ENCODE peak calls at places on chromosomes 16 and 17, in six cellular contexts. I is GM23248, N is PC-3, M is HCT116, S is neural progenitor cell, Y is SK-N-SH. T is an unnamed sample. For H3K79me2, the result is how much of the 10 kb centered on the place peaks cover.

GRCh38 chr16:88856122-88856827 is 472 bp downstream of the GALNS start:
- DNase-seq in I (peak), N (no peak), M (no peak), S (peak), Y (no peak), T (no peak)

GRCh38 chr17:31788956-31789355 is 70.1 kb downstream of the COPRS start:
- DNase-seq in I (peak), N (no peak), M (no peak), S (no peak), Y (no peak), T (no peak)

GRCh38 chr16:50302472-50303005 is 36.2 kb downstream of the ADCY7 start:
- DNase-seq in I (no peak), N (no peak), M (no peak), S (no peak), Y (peak), T (no peak)

GRCh38 chr16:62540496-62540895 is 504.3 kb upstream of the CDH8 start:
- DNase-seq in I (no peak), N (no peak), M (no peak), S (no peak), Y (no peak), T (no peak)

GRCh38 chr17:50686494-50687199 is 21.1 kb downstream of the ANKRD40 start:
- DNase-seq in I (peak), N (peak), M (peak), S (no peak), Y (no peak), T (no peak)

GRCh38 chr16:70808371-70808770 is 7.4 kb upstream of the VAC14 start:
- DNase-seq in I (no peak), N (peak), M (no peak), S (no peak), Y (no peak), T (no peak)

GRCh38 chr16:77131398-77131797 is 59.6 kb upstream of the MON1B start:
- DNase-seq in I (no peak), N (no peak), M (no peak), S (no peak), Y (peak), T (no peak)

GRCh38 chr16:67552476-67552875 is 9.8 kb upstream of the CTCF start:
- DNase-seq in I (no peak), N (no peak), M (no peak), S (no peak), Y (no peak), T (peak)

GRCh38 chr17:47917581-47917980 is 21.5 kb downstream of the SP2 start:
- DNase-seq in I (no peak), N (no peak), M (no peak), S (no peak), Y (no peak), T (no peak)

GRCh38 chr16:48441863-48442279 is 56.7 kb upstream of the SIAH1 start:
- DNase-seq in I (no peak), N (peak), M (no peak), S (no peak), Y (no peak), T (no peak)

GRCh38 chr17:28644782-28645575 is at the start of gene BLTP2:
- DNase-seq in I (peak), N (peak), M (peak), S (peak), Y (peak), T (peak)

GRCh38 chr16:79100456-79100855 is 500.1 kb downstream of the MAF start:
- DNase-seq in I (no peak), N (no peak), M (no peak), S (no peak), Y (no peak), T (no peak)

GRCh38 chr16:89039756-89040155 is 53.9 kb upstream of the ACSF3 start:
- DNase-seq in I (no peak), N (no peak), M (no peak), S (no peak), Y (no peak), T (no peak)

GRCh38 chr17:703081-703875 is 11.4 kb downstream of the VPS53 start:
- DNase-seq in I (no peak), N (no peak), M (no peak), S (no peak), Y (no peak), T (no peak)

GRCh38 chr16:83200005-83200779 is 573.4 kb downstream of the CDH13 start:
- DNase-seq in I (peak), N (peak), M (no peak), S (peak), Y (no peak), T (no peak)

GRCh38 chr17:50043290-50044148 is 12.4 kb upstream of the ITGA3 start:
- DNase-seq in I (peak), N (peak), M (no peak), S (no peak), Y (no peak), T (no peak)

GRCh38 chr16:7025616-7026190 is 306.9 kb upstream of the RBFOX1 start:
- DNase-seq in I (peak), N (peak), M (no peak), S (peak), Y (peak), T (peak)

GRCh38 chr17:68133370-68134045 is 98.0 kb downstream of the KPNA2 start:
- DNase-seq in I (no peak), N (no peak), M (no peak), S (peak), Y (no peak), T (no peak)

GRCh38 chr17:35371934-35372333 is 1.5 kb downstream of the SLFN11 start:
- DNase-seq in I (no peak), N (no peak), M (no peak), S (no peak), Y (no peak), T (no peak)

DNA sequence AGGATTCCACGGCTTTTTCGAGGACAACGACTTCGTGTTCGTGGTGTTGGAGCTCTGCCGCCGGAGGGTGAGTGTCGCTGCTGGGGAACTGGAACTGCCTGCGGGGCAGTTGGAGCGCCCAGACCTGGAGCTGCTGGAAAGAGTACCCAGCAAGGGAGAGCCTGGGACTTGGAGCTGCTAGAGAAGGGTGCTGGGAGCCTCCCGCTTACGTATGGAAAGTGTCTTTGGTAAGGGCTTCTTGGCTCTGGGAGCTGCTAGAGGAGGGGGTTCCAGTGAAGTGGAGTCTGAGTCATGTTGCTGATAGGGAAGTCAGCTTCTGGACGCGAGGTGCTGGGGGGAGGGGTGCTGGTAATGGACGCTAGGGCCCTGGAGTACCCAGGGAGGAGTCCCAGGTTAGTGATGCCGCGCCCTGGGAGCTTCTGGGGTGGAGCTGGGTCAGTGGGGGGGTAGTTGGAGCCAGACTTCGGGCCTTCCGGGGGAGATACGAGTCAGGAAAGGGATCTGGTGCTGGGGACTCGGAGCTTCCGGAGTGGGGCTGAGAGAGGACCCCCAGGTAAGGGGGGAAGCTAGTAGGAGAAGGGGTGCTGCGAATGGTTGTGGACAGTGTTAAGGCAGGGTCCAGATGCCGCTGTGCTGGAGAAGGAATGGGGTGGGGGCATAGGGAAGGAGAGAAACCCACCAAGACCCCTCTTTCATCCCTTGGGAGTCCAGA is 741 bp downstream of the PLK1 start:
- DNase-seq in I (no peak), N (peak), M (no peak), S (peak), Y (peak), T (peak)
- H3K9ac ChIP-seq in I (peak), N (peak), M (peak), S (peak), Y (peak), T (peak)

DNA sequence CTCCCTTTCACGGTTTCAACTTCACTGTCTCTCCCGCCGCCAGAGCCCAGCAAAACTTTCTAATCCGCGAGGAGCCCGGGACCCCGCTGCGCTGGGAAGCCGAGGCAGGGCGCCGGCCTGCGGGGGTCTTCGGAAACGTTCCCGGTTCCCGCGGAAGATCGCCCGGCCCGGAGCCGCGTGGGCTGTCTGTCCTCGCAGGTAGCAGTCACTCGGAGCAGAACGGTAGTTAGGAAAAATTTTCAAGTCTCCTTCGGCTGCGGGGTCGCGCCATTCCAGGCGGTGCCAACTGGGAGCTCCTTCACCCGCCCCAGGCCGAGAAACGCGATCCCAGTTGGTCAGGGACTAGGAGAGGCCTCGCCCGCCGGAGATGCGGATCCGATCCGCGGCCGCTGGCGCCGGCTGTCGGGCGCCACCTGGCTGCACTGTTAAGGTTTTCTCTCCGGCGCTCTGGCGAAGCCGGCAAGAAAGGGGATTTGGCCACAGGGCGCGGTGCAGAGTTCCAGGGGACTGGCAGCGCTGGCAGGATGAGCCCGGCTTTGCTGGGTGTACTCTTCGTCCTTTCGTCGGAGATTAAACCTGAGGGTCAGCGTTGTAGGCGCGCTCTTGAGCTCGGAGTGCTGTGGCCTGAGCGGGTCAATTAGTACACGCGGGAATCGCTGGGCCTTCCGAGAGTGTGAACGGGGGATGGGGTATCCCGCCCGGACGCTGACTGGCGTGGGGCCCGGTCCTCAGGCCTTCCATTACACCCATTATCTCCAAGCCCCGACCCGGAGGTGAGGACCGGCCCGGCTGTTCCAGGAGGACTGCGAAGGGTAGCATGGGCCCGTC is 135.4 kb downstream of the KCNJ12 start:
- DNase-seq in I (peak), N (peak), M (peak), S (peak), Y (peak), T (peak)
- TF ChIP-seq EZH2phosphoT487 in I (no peak), N (no peak), M (no peak), S (peak), Y (no peak), T (no peak)

DNA sequence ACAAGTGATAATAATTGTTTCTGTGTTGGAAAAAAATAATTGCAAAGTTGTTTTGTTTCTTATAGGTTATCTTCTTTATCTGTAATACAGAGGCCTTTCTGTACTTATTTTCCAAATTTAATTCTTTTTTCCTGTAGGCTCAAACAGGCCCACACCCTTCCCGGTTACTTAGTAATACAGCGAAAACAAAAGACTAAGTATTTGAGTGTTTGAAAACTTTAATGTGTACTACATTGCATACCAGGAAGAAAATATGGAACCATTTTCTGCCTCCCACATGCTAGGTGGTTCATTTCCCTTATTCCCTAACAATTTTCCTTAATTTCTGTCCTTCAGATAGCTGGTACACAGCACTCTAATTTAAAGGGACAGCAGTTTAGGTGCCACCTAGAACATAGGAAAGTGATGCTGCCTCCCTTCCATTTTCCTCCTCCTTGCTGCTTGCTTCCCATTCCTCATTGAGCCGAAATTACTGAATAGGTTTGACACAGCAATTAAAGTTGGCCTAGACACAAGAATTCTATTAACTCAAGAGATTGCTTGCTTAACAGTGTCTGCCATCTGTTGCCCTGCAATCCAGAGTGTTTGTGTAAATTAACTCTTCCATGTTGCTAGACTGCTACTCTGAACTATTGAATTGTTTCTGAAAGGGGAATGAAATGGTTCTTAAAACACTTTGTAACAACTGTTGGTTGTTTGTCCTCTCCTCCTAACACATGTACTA is 24.2 kb downstream of the CYB5B start:
- DNase-seq in I (peak), N (no peak), M (no peak), S (no peak), Y (peak), T (no peak)
- H3K79me2 ChIP-seq in I (half or more), N (under half), M (half or more), S (under half), Y (under half), T (under half)

GRCh38 chr16:72938426-72939164 is 109.3 kb downstream of the ZFHX3 start:
- DNase-seq in I (peak), N (peak), M (no peak), S (peak), Y (no peak), T (no peak)
- H3K9ac ChIP-seq in I (peak), N (peak), M (no peak), S (no peak), Y (no peak), T (no peak)

GRCh38 chr17:63407741-63408330 is 38.3 kb downstream of the CYB561 start:
- DNase-seq in I (peak), N (no peak), M (no peak), S (no peak), Y (no peak), T (no peak)
- TF ChIP-seq EZH2phosphoT487 in I (no peak), N (no peak), M (no peak), S (no peak), Y (no peak), T (no peak)

GRCh38 chr17:77961741-77962140 is 3.2 kb downstream of the TNRC6C start:
- DNase-seq in I (no peak), N (no peak), M (no peak), S (no peak), Y (no peak), T (no peak)
- H3K79me2 ChIP-seq in I (half or more), N (under half), M (half or more), S (half or more), Y (half or more), T (half or more)

T was measured in MM.1S.